ENCODE peak calls at places on chromosomes 13 and 19, in nine cellular contexts. C is AG10803, J is lung, W is mucosa of descending colon, X is WERI-Rb-1, K is HCT116, S is foreskin fibroblast, F is left ventricle myocardium inferior, A is fibroblast of the aortic adventitia. Z is an unnamed sample.

GRCh38 chr13:23751195-23751594 is 138.0 kb downstream of the MIPEP start:
- DNase-seq in C (no peak), K (no peak), J (no peak), S (no peak), A (no peak), W (no peak), F (no peak), X (no peak), Z (peak)

GRCh38 chr19:9793051-9793591 is 24.6 kb upstream of the ZNF846 start:
- DNase-seq in J (no peak), W (no peak), S (peak), K (no peak), C (peak), X (peak), A (peak), F (peak), Z (peak)

GRCh38 chr19:11227201-11227886 is 12.1 kb upstream of the ANGPTL8 start:
- DNase-seq in W (no peak), F (no peak), S (no peak), K (peak), C (no peak), X (peak), A (no peak), J (no peak), Z (no peak)

GRCh38 chr19:21023901-21024300 is 3.4 kb downstream of the ZNF430 start:
- DNase-seq in F (no peak), C (peak), A (peak), S (peak), J (no peak), W (no peak), K (no peak), X (no peak), Z (peak)

GRCh38 chr13:99614465-99614885 is 113.2 kb downstream of the TM9SF2 start:
- DNase-seq in W (no peak), C (no peak), A (peak), K (no peak), S (no peak), X (peak), F (no peak), J (no peak), Z (no peak)

GRCh38 chr19:11209892-11210655 is 12.7 kb upstream of the KANK2 start:
- DNase-seq in J (no peak), K (no peak), X (no peak), C (no peak), F (no peak), S (peak), W (no peak), A (no peak), Z (no peak)

GRCh38 chr19:14059093-14059480 is 2.8 kb downstream of the PALM3 start:
- DNase-seq in J (no peak), W (peak), X (peak), K (no peak), F (no peak), C (no peak), A (no peak), S (peak), Z (no peak)

GRCh38 chr13:27667946-27668345 is 46.3 kb downstream of the POLR1D start:
- DNase-seq in C (no peak), A (peak), X (no peak), K (no peak), S (no peak), J (no peak), W (no peak), F (peak), Z (no peak)

GRCh38 chr19:44141191-44142013 is at the start of gene ZNF234:
- DNase-seq in J (peak), K (peak), A (peak), X (peak), F (peak), S (peak), W (peak), C (peak), Z (peak)

GRCh38 chr13:107234315-107234714 is 666.4 kb upstream of the ARGLU1 start:
- DNase-seq in X (no peak), F (no peak), K (no peak), S (no peak), C (no peak), W (no peak), A (no peak), J (no peak), Z (no peak)

GRCh38 chr19:15292847-15293582 is 39.3 kb downstream of the BRD4 start:
- DNase-seq in F (no peak), C (peak), A (peak), W (no peak), K (no peak), X (no peak), S (peak), J (no peak), Z (no peak)

GRCh38 chr13:27101289-27101688 is 70.3 kb downstream of the USP12 start:
- DNase-seq in X (no peak), A (no peak), W (no peak), F (no peak), S (no peak), C (no peak), K (no peak), J (no peak), Z (no peak)

GRCh38 chr13:99842379-99842778 is 129.2 kb downstream of the ZIC5 start:
- DNase-seq in F (no peak), A (no peak), J (no peak), K (no peak), W (no peak), X (no peak), S (no peak), C (no peak), Z (no peak)

GRCh38 chr19:46959962-46960556 is 59.6 kb upstream of the NPAS1 start:
- DNase-seq in C (no peak), J (no peak), K (no peak), S (no peak), W (no peak), X (no peak), F (no peak), A (no peak), Z (no peak)

GRCh38 chr13:64992314-64992713 is 2237.8 kb downstream of the PCDH9 start:
- DNase-seq in S (no peak), F (no peak), J (no peak), C (no peak), K (no peak), X (no peak), A (no peak), W (no peak), Z (no peak)

GRCh38 chr19:29537601-29538000 is 11.8 kb downstream of the VSTM2B start:
- DNase-seq in S (no peak), K (no peak), A (no peak), C (no peak), W (no peak), F (no peak), X (no peak), J (no peak), Z (no peak)

GRCh38 chr19:16778796-16779411 is 50.3 kb upstream of the SIN3B start:
- DNase-seq in F (peak), K (peak), A (peak), W (peak), J (peak), C (peak), S (peak), X (peak), Z (peak)

GRCh38 chr19:661427-662196 is 1.4 kb downstream of the RNF126 start:
- DNase-seq in W (peak), A (peak), S (peak), F (no peak), X (no peak), K (no peak), C (no peak), J (no peak), Z (no peak)

GRCh38 chr13:66069570-66069969 is 1160.6 kb downstream of the PCDH9 start:
- DNase-seq in X (no peak), W (no peak), C (no peak), K (no peak), A (no peak), F (no peak), S (peak), J (no peak), Z (peak)

GRCh38 chr19:47032171-47032811 is 12.7 kb downstream of the NPAS1 start:
- DNase-seq in K (peak), C (no peak), X (peak), J (peak), S (peak), A (no peak), W (peak), F (no peak), Z (no peak)

GRCh38 chr13:78139765-78140164 is 221.1 kb upstream of the EDNRB start:
- DNase-seq in A (no peak), X (no peak), S (no peak), F (no peak), K (no peak), J (no peak), W (no peak), C (no peak), Z (no peak)

GRCh38 chr19:32464279-32464678 is 58.7 kb downstream of the DPY19L3 start:
- DNase-seq in K (peak), C (peak), W (no peak), X (no peak), F (no peak), A (peak), S (no peak), J (no peak), Z (peak)

GRCh38 chr13:59358014-59358413 is 805.7 kb downstream of the DIAPH3 start:
- DNase-seq in X (no peak), W (no peak), S (no peak), J (no peak), A (no peak), K (no peak), C (no peak), F (no peak), Z (no peak)

GRCh38 chr13:34044041-34044440 is 226.1 kb downstream of the RFC3 start:
- DNase-seq in X (no peak), F (no peak), W (no peak), K (no peak), A (peak), J (no peak), S (peak), C (peak), Z (no peak)

GRCh38 chr19:13255041-13255718 is 105.0 kb downstream of the IER2 start:
- DNase-seq in S (no peak), J (no peak), A (no peak), F (no peak), W (no peak), K (no peak), C (no peak), X (no peak), Z (no peak)

GRCh38 chr19:54248016-54248601 is 5.5 kb upstream of the LILRA6 start:
- DNase-seq in C (no peak), J (peak), S (peak), F (no peak), X (no peak), K (no peak), W (no peak), A (no peak), Z (peak)

GRCh38 chr19:14031719-14032480 is at the start of gene IL27RA:
- DNase-seq in K (no peak), X (peak), W (peak), F (peak), A (peak), C (peak), J (peak), S (peak), Z (peak)

GRCh38 chr19:41646589-41647204 is 19.8 kb upstream of the CEACAM4 start:
- DNase-seq in K (peak), X (no peak), S (peak), A (peak), J (no peak), F (no peak), W (no peak), C (peak), Z (peak)

GRCh38 chr19:17475541-17476115 is 5.3 kb downstream of the SLC27A1 start:
- DNase-seq in K (peak), W (no peak), J (no peak), C (peak), A (peak), X (no peak), F (peak), S (peak), Z (peak)

GRCh38 chr19:6890421-6890913 is 3.1 kb downstream of the ADGRE1 start:
- DNase-seq in J (no peak), W (no peak), F (no peak), S (no peak), A (no peak), C (no peak), X (no peak), K (no peak), Z (no peak)

GRCh38 chr19:29547981-29548380 is 22.2 kb downstream of the VSTM2B start:
- DNase-seq in A (no peak), X (no peak), K (no peak), S (no peak), C (no peak), J (no peak), F (no peak), W (no peak), Z (no peak)

GRCh38 chr13:63110431-63110830 is 1694.8 kb upstream of the PCDH20 start:
- DNase-seq in K (no peak), W (no peak), F (no peak), X (no peak), C (no peak), J (no peak), A (peak), S (peak), Z (no peak)

GRCh38 chr19:16001481-16002312 is 52.9 kb downstream of the OR10H4 start:
- DNase-seq in A (peak), W (no peak), X (no peak), J (no peak), C (peak), S (peak), F (no peak), K (no peak), Z (peak)

GRCh38 chr19:18401580-18402112 is 4.2 kb upstream of the LRRC25 start:
- DNase-seq in J (no peak), C (peak), W (peak), F (peak), K (no peak), X (no peak), A (peak), S (peak), Z (peak)

GRCh38 chr13:21872795-21873194 is 201.9 kb downstream of the FGF9 start:
- DNase-seq in S (no peak), C (no peak), W (no peak), X (no peak), A (no peak), J (peak), K (no peak), F (no peak), Z (no peak)

GRCh38 chr19:49534632-49535385 is 7.0 kb downstream of the RCN3 start:
- DNase-seq in C (no peak), S (no peak), F (no peak), K (no peak), W (no peak), J (no peak), X (no peak), A (no peak), Z (no peak)

GRCh38 chr19:28840891-28841290 is 372.1 kb downstream of the UQCRFS1 start:
- DNase-seq in S (no peak), C (no peak), A (no peak), X (no peak), K (no peak), W (no peak), F (no peak), J (no peak), Z (no peak)

GRCh38 chr13:59103004-59103768 is 1060.5 kb downstream of the DIAPH3 start:
- DNase-seq in S (peak), J (no peak), K (no peak), C (peak), W (no peak), A (peak), X (no peak), F (no peak), Z (peak)

GRCh38 chr13:24648983-24649684 is 31.1 kb upstream of the ATP12A start:
- DNase-seq in F (no peak), A (no peak), J (no peak), K (no peak), X (no peak), S (no peak), C (no peak), W (no peak), Z (no peak)

GRCh38 chr13:21008026-21008425 is 53.4 kb downstream of the LATS2 start:
- DNase-seq in X (no peak), S (no peak), W (no peak), J (no peak), C (no peak), F (no peak), K (no peak), A (no peak), Z (no peak)

DNA sequence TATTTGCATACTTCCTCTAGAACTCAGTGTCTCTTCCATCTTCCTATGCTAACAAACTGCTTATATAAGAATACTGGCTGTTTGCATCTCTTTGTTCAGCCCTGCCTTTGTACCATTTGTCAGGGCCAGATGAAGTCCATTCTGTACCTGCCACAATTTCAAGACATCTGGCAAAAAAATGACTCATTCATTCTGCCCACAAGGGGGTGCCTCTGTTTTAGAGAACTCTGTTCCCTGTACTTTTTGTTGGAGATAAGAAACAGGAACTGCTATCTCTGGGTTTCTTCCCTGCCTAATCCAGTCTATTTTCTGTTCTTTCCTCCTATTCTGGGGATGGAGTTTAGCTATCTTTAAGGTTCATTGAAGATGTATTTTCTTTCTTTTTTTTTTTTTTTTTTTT is 23.0 kb downstream of the ZNF568 start:
- DNase-seq in S (no peak), C (no peak), X (no peak), W (no peak), K (no peak), F (no peak), A (no peak), J (no peak), Z (peak)
- TF ChIP-seq CTCF in S (no peak), C (no peak), X (peak), W (no peak), K (no peak), F (peak), A (no peak), J (no peak), Z (no peak)

DNA sequence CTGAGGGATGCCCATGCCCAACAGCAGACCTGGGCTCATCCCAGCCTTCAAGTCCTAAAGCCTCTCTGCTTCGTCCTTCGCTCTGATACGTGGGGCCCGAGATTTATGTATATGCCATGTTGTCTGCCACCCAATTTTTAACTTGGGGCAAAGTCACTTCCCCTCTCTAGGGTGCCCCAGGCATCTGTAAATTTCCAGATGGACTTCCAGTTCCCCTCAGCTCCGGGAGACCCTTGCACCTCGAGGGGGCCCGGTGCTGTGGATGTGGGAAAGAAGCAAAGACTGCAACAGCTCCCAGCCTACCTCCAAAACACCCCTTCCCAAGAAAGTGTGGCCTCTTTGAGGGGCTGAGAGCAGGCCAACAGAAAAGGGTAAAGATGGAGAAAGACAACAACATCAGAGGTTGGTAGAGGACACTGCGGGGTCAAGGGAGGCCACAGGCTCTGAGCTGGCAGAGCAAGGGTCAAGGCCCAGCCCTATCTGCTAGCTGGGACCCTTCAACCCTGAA is 97.4 kb downstream of the STK24 start:
- DNase-seq in K (no peak), F (no peak), S (no peak), W (no peak), A (no peak), X (no peak), C (no peak), J (no peak), Z (no peak)
- H3K4me3 ChIP-seq in K (no peak), F (no peak), S (no peak), W (no peak), A (no peak), X (no peak), C (no peak), J (no peak), Z (no peak)

DNA sequence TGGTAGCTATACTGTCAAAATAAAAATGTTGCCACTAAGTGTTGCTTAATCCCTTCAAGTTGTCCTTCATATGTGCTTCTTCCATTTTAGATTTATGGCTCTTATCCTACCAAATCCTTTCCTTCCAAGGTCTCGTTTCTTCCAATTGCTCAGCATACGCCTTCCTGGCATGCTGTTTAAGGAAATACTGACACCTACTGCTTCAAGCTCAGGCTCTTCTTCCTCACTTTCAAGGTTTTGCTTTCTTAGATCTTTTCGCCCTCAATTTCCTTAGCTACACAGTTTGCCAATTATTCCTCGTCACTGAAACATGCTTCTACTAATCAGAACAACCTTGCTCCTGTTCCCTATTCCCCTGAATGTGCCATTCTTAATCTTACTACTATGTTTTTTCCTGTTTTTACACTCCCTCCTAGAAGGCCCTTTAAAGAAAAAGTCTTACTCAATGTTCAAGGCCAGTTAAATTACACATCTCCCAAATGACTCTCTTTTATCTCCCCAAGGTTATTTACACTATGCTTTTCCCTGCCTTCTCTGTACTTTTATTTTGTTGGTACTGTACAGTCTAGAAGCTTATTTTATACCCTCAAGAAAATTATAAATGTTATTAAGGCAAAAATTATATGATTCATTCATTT is 343.1 kb downstream of the MZT1 start:
- DNase-seq in F (no peak), J (no peak), W (no peak), C (no peak), S (no peak), A (no peak), K (no peak), X (no peak), Z (no peak)
- TF ChIP-seq CTCF in F (no peak), J (no peak), W (no peak), C (no peak), S (no peak), A (no peak), K (no peak), X (no peak), Z (no peak)

DNA sequence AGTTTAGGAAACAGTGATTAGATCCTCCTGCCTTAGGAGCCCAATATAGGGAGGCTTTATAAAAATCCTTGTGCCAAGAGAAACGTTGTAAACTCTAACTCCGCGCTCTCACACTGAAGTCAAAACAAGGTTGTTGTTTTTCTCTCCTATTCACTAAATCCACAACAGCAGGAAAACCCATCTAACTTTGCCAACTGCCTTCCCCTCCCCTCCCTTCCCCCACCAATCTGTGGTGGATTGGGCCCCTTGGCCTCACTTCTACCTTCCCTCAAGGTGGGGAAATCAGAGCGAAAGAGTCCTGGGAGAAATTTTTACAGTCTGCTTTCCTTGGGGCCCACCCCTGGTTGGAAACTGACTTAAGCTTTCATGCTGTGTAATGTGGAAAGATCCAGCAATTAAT is 1.4 kb downstream of the DHRS12 start:
- DNase-seq in C (no peak), J (no peak), K (no peak), A (no peak), F (no peak), X (no peak), W (no peak), S (no peak), Z (no peak)
- H3K4me3 ChIP-seq in C (no peak), J (no peak), K (no peak), A (no peak), F (peak), X (no peak), W (no peak), S (no peak), Z (no peak)

GRCh38 chr13:30800107-30800506 is 64.8 kb downstream of the ALOX5AP start:
- DNase-seq in X (no peak), F (no peak), J (no peak), A (no peak), C (no peak), S (no peak), K (no peak), W (no peak), Z (no peak)

GRCh38 chr13:30796833-30797601 is 61.7 kb downstream of the ALOX5AP start:
- DNase-seq in J (no peak), S (no peak), A (peak), W (no peak), C (no peak), F (no peak), X (no peak), K (no peak), Z (no peak)

GRCh38 chr13:30798776-30799625 is 63.7 kb downstream of the ALOX5AP start:
- DNase-seq in A (no peak), S (peak), C (no peak), F (no peak), X (no peak), W (no peak), K (no peak), J (no peak), Z (no peak)

GRCh38 chr13:30797847-30798246 is 62.5 kb downstream of the ALOX5AP start:
- DNase-seq in W (no peak), X (no peak), J (no peak), F (no peak), C (no peak), S (no peak), A (no peak), K (no peak), Z (no peak)

GRCh38 chr13:30796132-30796832 is 60.9 kb downstream of the ALOX5AP start:
- DNase-seq in W (no peak), S (peak), X (no peak), A (peak), K (no peak), C (peak), F (no peak), J (no peak), Z (peak)
- TF ChIP-seq CTCF in W (no peak), S (no peak), X (no peak), A (no peak), K (no peak), C (no peak), F (no peak), J (no peak), Z (no peak)

Z was measured in fibroblast of mammary gland.